ENCODE peak calls at places on chromosome 2, in five cellular contexts. F is prostate gland, I is HCT116, C is transverse colon, N is esophagus muscularis mucosa. H is an unnamed sample.

GRCh38 chr2:141399270-141399669 is 731.5 kb downstream of the LRP1B start:
- DNase-seq in F (no peak), C (no peak), I (no peak), N (no peak), H (no peak)

GRCh38 chr2:73233154-73233931 is at the start of gene PRADC1:
- DNase-seq in I (peak; percentile 99), F (peak; percentile 100), C (peak; percentile 99), N (peak; percentile 100), H (peak; percentile 99)

GRCh38 chr2:152166633-152167032 is 8.9 kb downstream of the STAM2 start:
- DNase-seq in F (no peak), C (no peak), I (no peak), N (no peak), H (no peak)

GRCh38 chr2:101188683-101189405 is 37.7 kb upstream of the TBC1D8 start:
- DNase-seq in F (no peak), N (no peak), C (peak; percentile 49), I (peak; percentile 21), H (no peak)

GRCh38 chr2:58562281-58562680 is 321.2 kb upstream of the FANCL start:
- DNase-seq in C (no peak), I (no peak), F (no peak), N (no peak), H (no peak)

GRCh38 chr2:74043345-74044329 is 58.9 kb downstream of the TET3 start:
- DNase-seq in C (no peak), I (no peak), F (no peak), N (no peak), H (no peak)

GRCh38 chr2:181977661-181978350 is 7.8 kb upstream of the PPP1R1C start:
- DNase-seq in C (no peak), F (no peak), I (no peak), N (no peak), H (no peak)

GRCh38 chr2:228016402-228016801 is 145.0 kb downstream of the DAW1 start:
- DNase-seq in F (no peak), N (no peak), I (no peak), C (no peak), H (no peak)

GRCh38 chr2:144801766-144802165 is 281.8 kb upstream of the ZEB2 start:
- DNase-seq in I (no peak), F (no peak), N (no peak), C (no peak), H (no peak)

GRCh38 chr2:231701456-231702373 is 6.6 kb upstream of the PTMA start:
- DNase-seq in I (no peak), F (peak; percentile 94), C (no peak), N (no peak), H (no peak)

GRCh38 chr2:207042841-207043240 is 103.5 kb downstream of the CPO start:
- DNase-seq in C (no peak), I (no peak), F (no peak), N (no peak), H (no peak)

DNA sequence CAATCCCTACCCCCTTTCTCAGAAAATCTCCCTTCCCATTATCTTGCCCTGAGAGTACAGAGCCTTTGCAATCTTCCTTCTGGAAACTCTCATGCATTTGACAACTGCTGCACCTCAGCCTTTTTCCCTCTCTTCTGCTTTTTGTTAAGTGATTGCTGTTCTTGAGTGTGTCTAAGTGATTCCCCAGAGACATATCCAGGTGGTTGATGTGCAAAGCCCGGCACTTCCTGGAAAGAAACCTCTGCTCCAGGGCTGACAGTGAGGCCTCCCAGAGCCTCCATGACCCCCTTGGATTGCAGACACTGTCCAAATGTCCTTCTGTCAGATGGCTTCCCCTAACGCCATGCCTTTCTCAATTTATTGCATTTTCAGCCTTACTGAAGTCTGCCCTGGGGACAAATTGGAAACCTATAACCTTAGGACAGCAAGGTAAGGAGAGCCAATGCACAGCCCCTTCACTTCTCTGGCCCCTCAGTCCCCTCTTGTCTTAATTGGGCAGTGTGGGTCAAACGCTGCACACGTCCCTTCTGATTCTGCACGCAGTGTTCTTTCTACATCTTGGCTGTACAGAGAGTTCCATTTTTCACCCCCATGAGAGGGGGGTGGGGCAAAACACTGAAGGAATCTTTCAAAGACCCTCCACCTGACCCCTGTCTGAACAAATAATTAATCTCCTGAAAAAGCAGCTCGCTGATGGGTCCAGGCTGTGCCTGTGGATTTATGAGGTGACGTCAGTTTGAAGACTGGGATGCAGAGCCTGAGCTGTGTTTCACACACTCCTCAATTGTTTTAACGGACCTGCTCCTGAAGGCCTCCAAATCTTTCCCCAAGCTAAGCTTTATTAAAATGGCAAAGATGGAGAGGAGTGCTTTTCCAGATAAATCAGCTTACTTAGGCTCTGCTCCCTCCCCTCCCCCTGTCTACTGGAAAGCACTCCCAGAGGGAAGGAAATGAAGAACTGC is 389.9 kb upstream of the TNP1 start:
- DNase-seq in C (peak; percentile 25), F (peak; percentile 25), N (no peak), I (no peak), H (no peak)
- TF ChIP-seq POLR2AphosphoS5 in C (peak; percentile 90), F (peak; percentile 74), N (peak; percentile 84), I (no peak), H (no peak)

GRCh38 chr2:10042301-10043161 is 819 bp upstream of the KLF11 start:
- DNase-seq in I (no peak), C (peak; percentile 75), N (peak; percentile 97), F (no peak), H (peak; percentile 90)
- H3K27ac ChIP-seq in I (no peak overlapping the region), C (peak overlapping the region; percentile 91), N (peak overlapping the region; percentile 99), F (peak overlapping the region; percentile 76), H (peak overlapping the region; percentile 89)

GRCh38 chr2:140144611-140145010 is 1364.4 kb upstream of the NXPH2 start:
- DNase-seq in I (no peak), N (no peak), C (no peak), F (no peak), H (no peak)
- TF ChIP-seq POLR2AphosphoS5 in I (no peak), N (no peak), C (no peak), F (no peak), H (no peak)

GRCh38 chr2:222514901-222515300 is 90.6 kb downstream of the SGPP2 start:
- DNase-seq in N (no peak), C (no peak), I (no peak), F (no peak), H (no peak)

GRCh38 chr2:222521099-222521498 is 96.8 kb downstream of the SGPP2 start:
- DNase-seq in F (no peak), N (no peak), C (no peak), I (no peak), H (no peak)

GRCh38 chr2:222523783-222524544 is 99.6 kb downstream of the SGPP2 start:
- DNase-seq in N (no peak), C (no peak), F (no peak), I (no peak), H (no peak)

DNA sequence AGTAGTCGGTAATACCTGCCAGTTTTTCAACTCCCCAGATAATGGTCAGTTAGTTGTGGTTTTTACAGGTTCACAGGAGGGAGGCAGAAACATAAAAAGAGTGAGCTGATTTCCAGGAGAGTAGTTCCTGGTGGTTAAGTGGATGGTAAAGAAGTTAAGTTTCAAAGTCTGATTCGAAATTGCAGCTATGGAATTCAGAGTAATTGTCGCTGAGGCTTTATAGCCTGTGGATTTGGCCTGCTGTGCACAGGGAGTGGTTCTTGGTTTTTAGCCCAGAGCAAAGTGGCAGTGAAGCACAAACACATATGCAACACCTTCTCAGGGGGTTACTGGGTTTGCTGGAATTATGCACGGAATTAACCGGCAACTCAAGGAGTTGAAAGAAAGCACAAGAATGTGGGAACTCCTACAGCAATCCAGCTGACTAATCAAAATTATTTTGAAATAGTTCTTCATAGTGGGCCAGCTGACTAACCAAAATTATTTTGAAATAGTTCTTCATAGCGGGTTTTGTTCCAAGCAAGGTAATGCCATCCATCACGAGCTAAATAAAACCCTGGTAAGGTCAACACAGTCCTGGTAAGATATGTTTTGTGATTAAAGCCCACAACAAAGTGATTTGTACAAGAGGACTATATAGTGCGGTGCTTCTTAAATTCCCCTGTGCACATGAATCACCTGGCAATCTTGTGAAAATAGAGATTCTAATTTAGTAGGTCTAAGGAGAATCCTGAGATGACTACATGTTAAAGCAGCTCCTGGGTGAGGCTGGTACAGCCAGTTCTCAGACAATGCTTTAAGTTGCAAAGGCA is 94.4 kb downstream of the SGPP2 start:
- DNase-seq in I (peak; percentile 10), F (peak; percentile 27), C (peak; percentile 66), N (no peak), H (no peak)
- H3K27ac ChIP-seq in I (peak overlapping the region; percentile 5), F (no peak overlapping the region), C (peak overlapping the region; percentile 75), N (peak overlapping the region; percentile 30), H (peak overlapping the region; percentile 62)

DNA sequence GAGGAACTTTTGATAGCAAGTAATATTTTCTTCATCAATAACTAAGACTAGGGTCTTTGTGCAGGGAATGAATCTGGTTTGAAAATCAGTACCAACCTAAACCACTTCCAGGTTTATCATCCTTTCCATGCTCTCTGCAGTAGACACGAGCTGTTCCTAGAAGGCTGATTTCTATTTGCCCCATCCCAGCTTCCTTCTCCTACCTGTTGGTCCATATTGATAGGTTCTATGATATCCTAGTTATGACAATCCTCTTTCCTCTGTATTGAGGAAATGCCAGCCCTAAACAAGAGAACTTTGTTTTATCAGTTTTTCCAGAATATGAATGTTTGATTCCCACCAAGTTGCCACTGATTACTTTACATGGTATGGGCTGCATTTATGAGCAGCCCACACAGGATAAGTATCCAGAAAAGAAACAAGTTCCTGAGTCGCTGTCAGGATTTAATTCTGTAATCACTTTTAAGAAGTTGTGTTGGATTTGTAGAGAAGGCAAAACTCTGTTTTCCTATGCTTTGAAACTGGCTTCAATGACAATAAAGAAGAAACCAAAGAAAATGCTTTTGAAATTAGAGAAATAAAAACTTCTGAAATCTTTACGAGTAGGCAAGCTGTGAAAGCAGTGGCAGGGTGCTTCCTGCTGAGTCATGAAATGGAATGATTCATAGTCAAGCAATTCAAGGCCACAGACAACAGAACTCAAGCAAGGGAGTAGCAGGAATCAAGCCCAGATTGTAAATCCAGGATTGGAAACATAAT is 37.3 kb upstream of the TANK start:
- DNase-seq in C (peak; percentile 49), N (no peak), I (peak; percentile 81), F (peak; percentile 59), H (no peak)
- TF ChIP-seq POLR2AphosphoS5 in C (peak; percentile 54), N (peak; percentile 60), I (peak; percentile 50), F (peak; percentile 44), H (no peak)

GRCh38 chr2:39772086-39772811 is 6.8 kb downstream of the THUMPD2 start:
- DNase-seq in F (no peak), C (no peak), I (no peak), N (no peak), H (no peak)
- H3K27ac ChIP-seq in F (no peak overlapping the region), C (no peak overlapping the region), I (no peak overlapping the region), N (no peak overlapping the region), H (no peak overlapping the region)

GRCh38 chr2:82797469-82797868 is 1661.6 kb downstream of the SUCLG1 start:
- DNase-seq in C (no peak), F (no peak), I (no peak), N (no peak), H (no peak)

GRCh38 chr2:82792316-82792715 is 1666.8 kb downstream of the SUCLG1 start:
- DNase-seq in C (no peak), I (no peak), F (no peak), N (no peak), H (no peak)

GRCh38 chr2:82790277-82791021 is 1668.6 kb downstream of the SUCLG1 start:
- DNase-seq in C (no peak), N (no peak), F (no peak), I (no peak), H (no peak)

GRCh38 chr2:82796132-82796531 is 1662.9 kb downstream of the SUCLG1 start:
- DNase-seq in F (no peak), I (no peak), N (no peak), C (no peak), H (no peak)

DNA sequence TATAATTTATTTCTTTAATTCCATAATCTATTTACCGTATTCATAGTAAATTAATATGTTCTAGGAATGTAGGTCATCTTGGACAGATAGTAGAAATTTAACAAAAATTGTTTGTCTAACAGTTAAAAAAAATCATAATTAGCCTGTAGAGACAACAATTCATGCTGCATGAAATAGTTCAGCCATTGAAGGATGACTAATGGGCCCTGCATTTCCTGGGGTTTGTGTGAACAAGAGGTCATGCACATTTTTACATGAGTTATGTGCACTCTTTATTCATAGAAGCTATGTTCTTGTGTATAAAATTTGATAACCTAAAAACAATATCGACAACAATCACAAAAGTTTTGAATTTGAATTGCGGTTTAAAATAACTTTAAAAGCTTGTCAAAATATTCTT is 1663.6 kb downstream of the SUCLG1 start:
- DNase-seq in C (no peak), F (no peak), I (peak; percentile 18), N (no peak), H (no peak)
- TF ChIP-seq POLR2AphosphoS5 in C (no peak), F (no peak), I (no peak), N (no peak), H (no peak)